ENCODE peak calls at places on chromosome 14, in nine cellular contexts. X, P, A, H, B, Q, S, Y and T are unnamed samples.

GRCh38 chr14:32458720-32459119 is 129.6 kb downstream of the AKAP6 start:
- DNase-seq in X (no peak), P (no peak), A (no peak), H (no peak), B (no peak), Q (no peak), S (no peak), Y (no peak), T (no peak)

GRCh38 chr14:28765169-28765906 is 1.2 kb upstream of the FOXG1 start:
- DNase-seq in X (no peak), P (no peak), A (no peak), H (no peak), B (no peak), Q (no peak), S (no peak), Y (no peak), T (no peak)

GRCh38 chr14:104753528-104754212 is 723 bp downstream of the SIVA1 start:
- DNase-seq in X (no peak), P (no peak), A (no peak), H (no peak), B (peak; percentile 87), Q (no peak), S (no peak), Y (peak; percentile 14), T (no peak)

GRCh38 chr14:69670093-69670492 is 58.7 kb downstream of the SUSD6 start:
- DNase-seq in X (no peak), P (no peak), A (no peak), H (no peak), B (no peak), Q (no peak), S (no peak), Y (no peak), T (peak; percentile 61)

GRCh38 chr14:32080001-32080510 is 3.0 kb downstream of the ARHGAP5 start:
- DNase-seq in X (no peak), P (no peak), A (no peak), H (no peak), B (no peak), Q (no peak), S (no peak), Y (no peak), T (peak; percentile 22)

GRCh38 chr14:32366256-32366655 is 37.2 kb downstream of the AKAP6 start:
- DNase-seq in X (no peak), P (no peak), A (no peak), H (no peak), B (no peak), Q (peak; percentile 69), S (no peak), Y (no peak), T (peak; percentile 59)

GRCh38 chr14:106083082-106083481 is 556.7 kb downstream of the TMEM121 start:
- DNase-seq in X (no peak), P (no peak), A (no peak), H (no peak), B (no peak), Q (no peak), S (no peak), Y (no peak), T (no peak)

GRCh38 chr14:89720741-89721315 is 233.7 kb downstream of the EFCAB11 start:
- DNase-seq in X (no peak), P (no peak), A (no peak), H (peak; percentile 14), B (no peak), Q (no peak), S (peak; percentile 75), Y (peak; percentile 87), T (no peak)

GRCh38 chr14:30921305-30921704 is 46.9 kb downstream of the COCH start:
- DNase-seq in X (no peak), P (no peak), A (no peak), H (no peak), B (no peak), Q (no peak), S (no peak), Y (no peak), T (no peak)

GRCh38 chr14:76808990-76809389 is 3.7 kb downstream of the ANGEL1 start:
- DNase-seq in X (no peak), P (no peak), A (no peak), H (no peak), B (no peak), Q (no peak), S (no peak), Y (no peak), T (no peak)

GRCh38 chr14:20679907-20680306 is 4.5 kb upstream of the RNASE4 start:
- DNase-seq in X (no peak), P (peak; percentile 66), A (no peak), H (no peak), B (no peak), Q (peak; percentile 20), S (peak; percentile 22), Y (no peak), T (no peak)

GRCh38 chr14:84809158-84809557 is 720.8 kb upstream of the FLRT2 start:
- DNase-seq in X (no peak), P (no peak), A (no peak), H (no peak), B (no peak), Q (no peak), S (no peak), Y (no peak), T (no peak)

DNA sequence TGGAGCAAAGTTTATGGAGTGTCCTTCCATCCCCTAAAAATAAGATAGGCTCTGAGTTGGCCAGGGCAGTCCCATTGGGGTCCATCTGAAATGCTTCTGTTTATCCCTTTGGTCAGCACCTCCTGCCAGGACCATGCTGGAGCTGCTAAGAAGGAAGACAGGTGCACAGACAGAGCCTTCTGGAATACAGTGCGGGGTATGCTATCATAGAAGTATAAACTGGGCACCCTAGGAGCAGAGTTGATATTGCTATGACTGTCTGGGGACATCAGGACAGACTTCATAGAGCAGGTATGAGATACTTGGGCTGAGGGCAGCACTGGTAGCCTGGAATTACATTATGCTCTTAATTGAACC is 170.4 kb upstream of the HIF1A start:
- DNase-seq in X (no peak), P (no peak), A (no peak), H (no peak), B (no peak), Q (no peak), S (no peak), Y (no peak), T (no peak)
- H3K36me3 ChIP-seq in X (peaks cover 3% of the 10 kb centered on the region), P (no peaks in the 10 kb centered on the region), A (no peaks in the 10 kb centered on the region), H (no peaks in the 10 kb centered on the region), B (no peaks in the 10 kb centered on the region), Q (no peaks in the 10 kb centered on the region), S (peaks cover 28% of the 10 kb centered on the region), Y (peaks cover 56% of the 10 kb centered on the region), T (no peaks in the 10 kb centered on the region)

GRCh38 chr14:24954037-24954696 is 95.8 kb downstream of the STXBP6 start:
- DNase-seq in X (no peak), P (no peak), A (no peak), H (no peak), B (no peak), Q (no peak), S (no peak), Y (no peak), T (no peak)
- H3K27ac ChIP-seq in X (no peak overlapping the region), P (no peak overlapping the region), A (no peak overlapping the region), H (no peak overlapping the region), B (no peak overlapping the region), Q (no peak overlapping the region), S (no peak overlapping the region), Y (no peak overlapping the region), T (no peak overlapping the region)

DNA sequence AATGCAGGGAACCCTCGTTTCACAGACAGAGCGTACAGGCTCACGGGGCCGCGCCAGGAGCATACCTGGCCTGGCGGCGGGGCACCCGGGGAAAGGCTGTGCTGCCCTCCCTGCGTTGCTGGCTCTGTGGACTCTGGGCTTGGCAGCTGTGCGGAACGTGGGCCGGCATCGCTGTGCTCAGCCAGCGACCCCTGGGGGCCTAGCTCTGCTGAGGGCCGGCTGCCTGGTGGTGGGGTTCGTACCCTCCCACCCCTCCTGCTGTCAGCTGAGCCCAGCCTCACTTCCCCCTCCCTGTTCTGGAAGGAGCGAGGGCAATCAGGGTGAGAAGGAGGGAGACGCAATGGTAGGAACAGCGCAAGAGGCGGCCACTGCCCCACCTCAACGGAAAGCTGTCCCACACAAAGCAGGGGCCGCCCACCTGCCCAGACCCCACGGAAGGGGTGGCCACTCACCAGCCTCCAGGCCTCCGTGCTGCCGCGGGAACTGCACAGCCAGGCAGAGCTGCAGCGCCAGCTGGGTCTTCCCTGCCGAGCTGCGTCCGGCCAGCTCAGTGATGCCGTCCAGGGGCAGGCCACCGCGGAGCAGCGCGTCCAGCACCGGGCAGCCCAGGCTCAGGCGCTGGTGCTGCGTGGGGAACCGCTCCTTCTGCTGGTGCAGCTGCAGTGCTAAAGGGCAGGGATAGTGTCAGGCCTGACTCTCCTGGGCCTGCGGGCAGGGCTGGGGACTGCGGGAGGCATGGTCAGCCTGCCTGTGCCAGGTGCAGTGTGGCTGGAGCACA is 8.5 kb downstream of the XRCC3 start:
- DNase-seq in X (no peak), P (no peak), A (no peak), H (no peak), B (no peak), Q (no peak), S (no peak), Y (no peak), T (no peak)
- H3K36me3 ChIP-seq in X (peaks cover 51% of the 10 kb centered on the region), P (peaks cover 17% of the 10 kb centered on the region), A (peaks cover 37% of the 10 kb centered on the region), H (peaks cover 4% of the 10 kb centered on the region), B (no peaks in the 10 kb centered on the region), Q (peaks cover 55% of the 10 kb centered on the region), S (no peaks in the 10 kb centered on the region), Y (peaks cover 16% of the 10 kb centered on the region), T (peaks cover 7% of the 10 kb centered on the region)

GRCh38 chr14:51582437-51582836 is 69.3 kb upstream of the FRMD6 start:
- DNase-seq in X (no peak), P (no peak), A (no peak), H (no peak), B (no peak), Q (no peak), S (no peak), Y (no peak), T (peak; percentile 36)

GRCh38 chr14:51576899-51577298 is 74.8 kb upstream of the FRMD6 start:
- DNase-seq in X (no peak), P (no peak), A (no peak), H (no peak), B (no peak), Q (peak; percentile 60), S (no peak), Y (no peak), T (peak; percentile 33)

GRCh38 chr14:51578853-51579252 is 72.9 kb upstream of the FRMD6 start:
- DNase-seq in X (no peak), P (no peak), A (no peak), H (no peak), B (no peak), Q (no peak), S (no peak), Y (no peak), T (no peak)

GRCh38 chr14:51576112-51576420 is 75.6 kb upstream of the FRMD6 start:
- DNase-seq in X (no peak), P (no peak), A (no peak), H (no peak), B (no peak), Q (peak; percentile 87), S (no peak), Y (no peak), T (peak; percentile 81)

GRCh38 chr14:51581017-51581881 is 70.5 kb upstream of the FRMD6 start:
- DNase-seq in X (no peak), P (no peak), A (no peak), H (no peak), B (no peak), Q (peak; percentile 81), S (no peak), Y (no peak), T (peak; percentile 97)
- H3K27ac ChIP-seq in X (no peak overlapping the region), P (no peak overlapping the region), A (no peak overlapping the region), H (no peak overlapping the region), B (no peak overlapping the region), Q (peak overlapping the region; percentile 83), S (no peak overlapping the region), Y (no peak overlapping the region), T (peak overlapping the region; percentile 86)